ENCODE peak calls at places on chromosomes 12 and 14, in six cellular contexts. One of them, this sample, is unnamed.

GRCh38 chr14:67515386-67516079 is 17.6 kb upstream of the PLEKHH1 start:
- DNase-seq in mesenchymal stem cell: no peak
- DNase-seq in neuronal stem cell: no peak
- DNase-seq in H1: peak; percentile 63
- DNase-seq in IMR-90: no peak
- DNase-seq in mesendoderm: no peak
- DNase-seq in this sample: no peak

GRCh38 chr12:17511369-17511768 is 578.6 kb downstream of the RERGL start:
- DNase-seq in IMR-90: no peak
- DNase-seq in H1: no peak
- DNase-seq in neuronal stem cell: no peak
- DNase-seq in mesenchymal stem cell: no peak
- DNase-seq in mesendoderm: peak; percentile 22
- DNase-seq in this sample: no peak

GRCh38 chr14:29953501-29953900 is 25.9 kb upstream of the PRKD1 start:
- DNase-seq in IMR-90: no peak
- DNase-seq in H1: no peak
- DNase-seq in neuronal stem cell: no peak
- DNase-seq in mesenchymal stem cell: no peak
- DNase-seq in mesendoderm: no peak
- DNase-seq in this sample: no peak

GRCh38 chr12:110266980-110267620 is 13.9 kb upstream of the ATP2A2 start:
- DNase-seq in neuronal stem cell: no peak
- DNase-seq in mesendoderm: no peak
- DNase-seq in mesenchymal stem cell: peak; percentile 82
- DNase-seq in H1: no peak
- DNase-seq in IMR-90: peak; percentile 74
- DNase-seq in this sample: no peak

GRCh38 chr12:20475542-20475941 is 107.2 kb downstream of the PDE3A start:
- DNase-seq in mesendoderm: no peak
- DNase-seq in mesenchymal stem cell: peak; percentile 62
- DNase-seq in neuronal stem cell: no peak
- DNase-seq in H1: no peak
- DNase-seq in IMR-90: peak; percentile 36
- DNase-seq in this sample: no peak

GRCh38 chr12:100443434-100443833 is 30.2 kb upstream of the NR1H4 start:
- DNase-seq in IMR-90: no peak
- DNase-seq in neuronal stem cell: no peak
- DNase-seq in H1: no peak
- DNase-seq in mesenchymal stem cell: no peak
- DNase-seq in mesendoderm: no peak
- DNase-seq in this sample: no peak

GRCh38 chr14:31949709-31950108 is 127.4 kb upstream of the ARHGAP5 start:
- DNase-seq in mesenchymal stem cell: peak; percentile 80
- DNase-seq in IMR-90: peak; percentile 48
- DNase-seq in mesendoderm: no peak
- DNase-seq in neuronal stem cell: no peak
- DNase-seq in H1: no peak
- DNase-seq in this sample: peak; percentile 87

GRCh38 chr14:35398095-35398584 is 6.4 kb downstream of the NFKBIA start:
- DNase-seq in neuronal stem cell: no peak
- DNase-seq in mesenchymal stem cell: peak; percentile 54
- DNase-seq in H1: no peak
- DNase-seq in IMR-90: no peak
- DNase-seq in mesendoderm: peak; percentile 49
- DNase-seq in this sample: peak; percentile 54

GRCh38 chr14:69711065-69711464 is 55.9 kb upstream of the SRSF5 start:
- DNase-seq in mesendoderm: no peak
- DNase-seq in neuronal stem cell: no peak
- DNase-seq in IMR-90: peak; percentile 17
- DNase-seq in mesenchymal stem cell: no peak
- DNase-seq in H1: no peak
- DNase-seq in this sample: no peak

GRCh38 chr12:132285991-132286681 is 43.3 kb downstream of the GALNT9 start:
- DNase-seq in H1: peak; percentile 69
- DNase-seq in IMR-90: peak; percentile 21
- DNase-seq in neuronal stem cell: no peak
- DNase-seq in mesenchymal stem cell: no peak
- DNase-seq in mesendoderm: peak; percentile 33
- DNase-seq in this sample: no peak

GRCh38 chr12:65825573-65826512 is 1.6 kb downstream of the HMGA2 start:
- DNase-seq in IMR-90: peak; percentile 41
- DNase-seq in mesenchymal stem cell: peak; percentile 56
- DNase-seq in mesendoderm: peak; percentile 73
- DNase-seq in neuronal stem cell: peak; percentile 48
- DNase-seq in H1: peak; percentile 74
- DNase-seq in this sample: peak; percentile 21

GRCh38 chr14:55938249-55938791 is 179.9 kb upstream of the PELI2 start:
- DNase-seq in IMR-90: peak; percentile 19
- DNase-seq in H1: no peak
- DNase-seq in mesendoderm: no peak
- DNase-seq in neuronal stem cell: no peak
- DNase-seq in mesenchymal stem cell: no peak
- DNase-seq in this sample: no peak

GRCh38 chr14:51094282-51094821 is 553 bp downstream of the TRIM9 start:
- DNase-seq in IMR-90: no peak
- DNase-seq in mesenchymal stem cell: peak; percentile 5
- DNase-seq in H1: peak; percentile 68
- DNase-seq in mesendoderm: peak; percentile 22
- DNase-seq in neuronal stem cell: peak; percentile 26
- DNase-seq in this sample: peak; percentile 6

GRCh38 chr14:99212199-99212598 is 59.8 kb downstream of the BCL11B start:
- DNase-seq in mesenchymal stem cell: no peak
- DNase-seq in mesendoderm: no peak
- DNase-seq in H1: no peak
- DNase-seq in IMR-90: no peak
- DNase-seq in neuronal stem cell: no peak
- DNase-seq in this sample: no peak

GRCh38 chr12:2845280-2845679 is 10.4 kb upstream of the NRIP2 start:
- DNase-seq in mesendoderm: peak; percentile 67
- DNase-seq in H1: no peak
- DNase-seq in IMR-90: peak; percentile 85
- DNase-seq in neuronal stem cell: no peak
- DNase-seq in mesenchymal stem cell: peak; percentile 88
- DNase-seq in this sample: no peak

GRCh38 chr14:73851567-73852382 is at the start of gene PTGR2:
- DNase-seq in mesendoderm: peak; percentile 99
- DNase-seq in neuronal stem cell: peak; percentile 97
- DNase-seq in H1: peak; percentile 98
- DNase-seq in mesenchymal stem cell: peak; percentile 98
- DNase-seq in IMR-90: peak; percentile 96
- DNase-seq in this sample: peak; percentile 96

GRCh38 chr14:49908433-49908782 is 15.5 kb downstream of the ARF6 start:
- DNase-seq in mesendoderm: no peak
- DNase-seq in IMR-90: no peak
- DNase-seq in neuronal stem cell: no peak
- DNase-seq in mesenchymal stem cell: no peak
- DNase-seq in H1: no peak
- DNase-seq in this sample: no peak

GRCh38 chr12:116662612-116663144 is 75.2 kb downstream of the SPRING1 start:
- DNase-seq in H1: no peak
- DNase-seq in IMR-90: peak; percentile 37
- DNase-seq in mesendoderm: no peak
- DNase-seq in mesenchymal stem cell: peak; percentile 42
- DNase-seq in neuronal stem cell: peak; percentile 46
- DNase-seq in this sample: no peak

GRCh38 chr12:9969673-9970072 is 1.5 kb upstream of the CLEC12A start:
- DNase-seq in neuronal stem cell: no peak
- DNase-seq in H1: no peak
- DNase-seq in IMR-90: no peak
- DNase-seq in mesenchymal stem cell: no peak
- DNase-seq in mesendoderm: no peak
- DNase-seq in this sample: no peak

GRCh38 chr12:49345840-49346658 is 639 bp upstream of the DNAJC22 start:
- DNase-seq in IMR-90: no peak
- DNase-seq in mesenchymal stem cell: no peak
- DNase-seq in mesendoderm: peak; percentile 43
- DNase-seq in H1: peak; percentile 74
- DNase-seq in neuronal stem cell: no peak
- DNase-seq in this sample: no peak

GRCh38 chr14:102121567-102121966 is 18.1 kb upstream of the WDR20 start:
- DNase-seq in H1: no peak
- DNase-seq in IMR-90: no peak
- DNase-seq in mesenchymal stem cell: no peak
- DNase-seq in neuronal stem cell: no peak
- DNase-seq in mesendoderm: no peak
- DNase-seq in this sample: no peak

GRCh38 chr14:62143235-62143634 is 381.0 kb downstream of the SNAPC1 start:
- DNase-seq in mesenchymal stem cell: no peak
- DNase-seq in neuronal stem cell: no peak
- DNase-seq in IMR-90: peak; percentile 68
- DNase-seq in mesendoderm: no peak
- DNase-seq in H1: no peak
- DNase-seq in this sample: no peak

GRCh38 chr14:83556065-83556464 is 1973.9 kb upstream of the FLRT2 start:
- DNase-seq in IMR-90: peak; percentile 64
- DNase-seq in mesendoderm: no peak
- DNase-seq in mesenchymal stem cell: peak; percentile 32
- DNase-seq in H1: no peak
- DNase-seq in neuronal stem cell: no peak
- DNase-seq in this sample: no peak

GRCh38 chr14:76050797-76051392 is 65.3 kb downstream of the IFT43 start:
- DNase-seq in IMR-90: peak; percentile 65
- DNase-seq in mesendoderm: peak; percentile 63
- DNase-seq in H1: peak; percentile 79
- DNase-seq in neuronal stem cell: peak; percentile 62
- DNase-seq in mesenchymal stem cell: peak; percentile 62
- DNase-seq in this sample: peak; percentile 62

GRCh38 chr12:6214633-6215032 is 14.4 kb downstream of the CD9 start:
- DNase-seq in IMR-90: no peak
- DNase-seq in H1: no peak
- DNase-seq in neuronal stem cell: no peak
- DNase-seq in mesendoderm: no peak
- DNase-seq in mesenchymal stem cell: no peak
- DNase-seq in this sample: no peak
- H3K4ac ChIP-seq in IMR-90: peak overlapping the region; percentile 10
- H3K4ac ChIP-seq in H1: peak overlapping the region; percentile 76
- H3K4ac ChIP-seq in neuronal stem cell: no peak overlapping the region
- H3K4ac ChIP-seq in mesendoderm: peak overlapping the region; percentile 65
- H3K4ac ChIP-seq in mesenchymal stem cell: peak overlapping the region; percentile 55
- H3K4ac ChIP-seq in this sample: peak overlapping the region; percentile 60

DNA sequence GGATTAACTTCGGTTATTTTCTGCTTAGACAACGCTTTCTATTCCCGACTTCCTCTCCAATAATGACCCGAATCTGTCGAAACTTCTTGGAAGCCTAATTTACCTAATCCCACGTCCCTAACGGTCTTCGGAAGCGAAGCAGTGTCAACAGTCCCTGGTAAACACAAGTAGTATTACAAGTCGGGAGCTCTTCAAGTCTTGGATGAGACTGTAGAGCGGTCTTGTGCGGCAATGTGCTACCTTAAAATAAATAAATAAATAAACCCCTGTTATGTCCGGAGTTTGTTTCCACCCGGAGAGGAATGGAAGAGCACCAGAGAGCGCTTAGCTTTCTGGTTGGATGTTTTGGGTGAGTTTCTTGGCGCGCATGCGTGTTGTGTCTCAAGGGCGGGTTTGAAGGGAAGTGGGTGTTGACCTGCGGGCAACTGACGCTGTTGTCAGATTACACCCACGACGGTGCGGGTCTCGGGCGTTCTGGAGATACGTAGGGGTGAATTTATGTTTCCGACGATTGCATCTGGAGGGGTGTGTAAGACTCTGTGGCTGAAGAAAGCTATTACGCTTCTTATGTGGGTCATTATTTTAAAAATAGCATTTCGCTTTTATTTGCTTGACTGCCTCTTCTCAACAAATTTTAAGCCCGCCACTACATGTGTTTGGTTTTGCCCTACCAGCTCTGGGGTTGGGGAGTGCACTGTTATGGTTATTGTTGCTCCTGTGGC is at the start of the genes KIAA0586 and TIMM9:
- DNase-seq in mesenchymal stem cell: peak; percentile 99
- DNase-seq in neuronal stem cell: peak; percentile 98
- DNase-seq in mesendoderm: peak; percentile 99
- DNase-seq in IMR-90: peak; percentile 99
- DNase-seq in H1: peak; percentile 90
- DNase-seq in this sample: peak; percentile 100
- H3K18ac ChIP-seq in mesenchymal stem cell: peak within 1 kb of the TSS; percentile 37
- H3K18ac ChIP-seq in neuronal stem cell: no peak within 1 kb of the TSS
- H3K18ac ChIP-seq in mesendoderm: peak within 1 kb of the TSS; percentile 21
- H3K18ac ChIP-seq in IMR-90: peak within 1 kb of the TSS; percentile 88
- H3K18ac ChIP-seq in H1: peak within 1 kb of the TSS; percentile 64
- H3K18ac ChIP-seq in this sample: peak within 1 kb of the TSS; percentile 43

GRCh38 chr12:51801027-51801426 is 47.5 kb downstream of the FIGNL2 start:
- DNase-seq in mesendoderm: no peak
- DNase-seq in mesenchymal stem cell: no peak
- DNase-seq in IMR-90: no peak
- DNase-seq in neuronal stem cell: no peak
- DNase-seq in H1: no peak
- DNase-seq in this sample: no peak

GRCh38 chr12:51793201-51793600 is 55.3 kb downstream of the FIGNL2 start:
- DNase-seq in mesenchymal stem cell: no peak
- DNase-seq in H1: no peak
- DNase-seq in neuronal stem cell: no peak
- DNase-seq in mesendoderm: no peak
- DNase-seq in IMR-90: peak; percentile 74
- DNase-seq in this sample: no peak

GRCh38 chr12:51798507-51798906 is 50.0 kb downstream of the FIGNL2 start:
- DNase-seq in IMR-90: no peak
- DNase-seq in H1: no peak
- DNase-seq in mesendoderm: no peak
- DNase-seq in neuronal stem cell: no peak
- DNase-seq in mesenchymal stem cell: no peak
- DNase-seq in this sample: no peak

GRCh38 chr12:51792417-51792816 is 56.1 kb downstream of the FIGNL2 start:
- DNase-seq in neuronal stem cell: no peak
- DNase-seq in H1: no peak
- DNase-seq in mesendoderm: no peak
- DNase-seq in IMR-90: no peak
- DNase-seq in mesenchymal stem cell: no peak
- DNase-seq in this sample: no peak

GRCh38 chr12:51797301-51797700 is 51.2 kb downstream of the FIGNL2 start:
- DNase-seq in mesendoderm: no peak
- DNase-seq in H1: no peak
- DNase-seq in mesenchymal stem cell: no peak
- DNase-seq in IMR-90: no peak
- DNase-seq in neuronal stem cell: no peak
- DNase-seq in this sample: peak; percentile 39
- H2AK5ac ChIP-seq in mesendoderm: no peak overlapping the region
- H2AK5ac ChIP-seq in H1: no peak overlapping the region
- H2AK5ac ChIP-seq in mesenchymal stem cell: no peak overlapping the region
- H2AK5ac ChIP-seq in IMR-90: no peak overlapping the region
- H2AK5ac ChIP-seq in neuronal stem cell: no peak overlapping the region
- H2AK5ac ChIP-seq in this sample: no peak overlapping the region

GRCh38 chr14:24092110-24092959 is 1.8 kb upstream of the PCK2 start:
- DNase-seq in mesenchymal stem cell: no peak
- DNase-seq in H1: no peak
- DNase-seq in mesendoderm: peak; percentile 11
- DNase-seq in IMR-90: no peak
- DNase-seq in neuronal stem cell: no peak
- DNase-seq in this sample: no peak

GRCh38 chr14:24087004-24087403 is 7.1 kb upstream of the PCK2 start:
- DNase-seq in H1: no peak
- DNase-seq in IMR-90: no peak
- DNase-seq in neuronal stem cell: no peak
- DNase-seq in mesenchymal stem cell: no peak
- DNase-seq in mesendoderm: no peak
- DNase-seq in this sample: no peak

GRCh38 chr14:24088095-24088494 is 6.0 kb upstream of the PCK2 start:
- DNase-seq in IMR-90: no peak
- DNase-seq in mesenchymal stem cell: no peak
- DNase-seq in mesendoderm: no peak
- DNase-seq in H1: no peak
- DNase-seq in neuronal stem cell: no peak
- DNase-seq in this sample: no peak

GRCh38 chr14:24092960-24093900 is 881 bp upstream of the PCK2 start:
- DNase-seq in IMR-90: no peak
- DNase-seq in mesendoderm: peak; percentile 16
- DNase-seq in mesenchymal stem cell: no peak
- DNase-seq in H1: no peak
- DNase-seq in neuronal stem cell: no peak
- DNase-seq in this sample: peak; percentile 26

GRCh38 chr14:24089890-24090289 is 4.2 kb upstream of the PCK2 start:
- DNase-seq in IMR-90: no peak
- DNase-seq in H1: no peak
- DNase-seq in mesendoderm: no peak
- DNase-seq in mesenchymal stem cell: no peak
- DNase-seq in neuronal stem cell: no peak
- DNase-seq in this sample: no peak
- H3K4ac ChIP-seq in IMR-90: no peak overlapping the region
- H3K4ac ChIP-seq in H1: no peak overlapping the region
- H3K4ac ChIP-seq in mesendoderm: no peak overlapping the region
- H3K4ac ChIP-seq in mesenchymal stem cell: no peak overlapping the region
- H3K4ac ChIP-seq in neuronal stem cell: no peak overlapping the region
- H3K4ac ChIP-seq in this sample: no peak overlapping the region